ENCODE peak calls at places on chromosomes 6 and 20, in five cellular contexts. One of them, this sample, is unnamed.

GRCh38 chr6:6221829-6222535 is 98.5 kb downstream of the F13A1 start:
- DNase-seq in cardiac fibroblast: no peak
- DNase-seq in SK-N-SH: peak; percentile 17
- DNase-seq in ascending aorta: no peak
- DNase-seq in body of pancreas: no peak
- DNase-seq in this sample: peak; percentile 30

GRCh38 chr6:75266716-75267291 is 17.8 kb downstream of the TMEM30A start:
- DNase-seq in body of pancreas: no peak
- DNase-seq in SK-N-SH: peak; percentile 40
- DNase-seq in ascending aorta: no peak
- DNase-seq in cardiac fibroblast: peak; percentile 79
- DNase-seq in this sample: no peak

GRCh38 chr6:135274561-135275293 is 93.6 kb downstream of the MYB start:
- DNase-seq in body of pancreas: no peak
- DNase-seq in ascending aorta: no peak
- DNase-seq in cardiac fibroblast: no peak
- DNase-seq in SK-N-SH: no peak
- DNase-seq in this sample: no peak

GRCh38 chr6:25324076-25324762 is 45.0 kb downstream of the CARMIL1 start:
- DNase-seq in body of pancreas: no peak
- DNase-seq in SK-N-SH: no peak
- DNase-seq in ascending aorta: no peak
- DNase-seq in cardiac fibroblast: no peak
- DNase-seq in this sample: peak; percentile 9

GRCh38 chr20:2984956-2985661 is 58.3 kb upstream of the GNRH2 start:
- DNase-seq in cardiac fibroblast: peak; percentile 77
- DNase-seq in ascending aorta: no peak
- DNase-seq in SK-N-SH: no peak
- DNase-seq in body of pancreas: no peak
- DNase-seq in this sample: no peak

GRCh38 chr20:38863024-38863851 is 57.7 kb downstream of the PPP1R16B start:
- DNase-seq in SK-N-SH: no peak
- DNase-seq in body of pancreas: no peak
- DNase-seq in cardiac fibroblast: no peak
- DNase-seq in ascending aorta: no peak
- DNase-seq in this sample: no peak

GRCh38 chr6:45923831-45924391 is 91.7 kb downstream of the CLIC5 start:
- DNase-seq in cardiac fibroblast: peak; percentile 70
- DNase-seq in ascending aorta: no peak
- DNase-seq in SK-N-SH: no peak
- DNase-seq in body of pancreas: no peak
- DNase-seq in this sample: no peak

GRCh38 chr20:21393142-21393541 is 4.2 kb downstream of the NKX2-4 start:
- DNase-seq in cardiac fibroblast: no peak
- DNase-seq in SK-N-SH: no peak
- DNase-seq in body of pancreas: no peak
- DNase-seq in ascending aorta: no peak
- DNase-seq in this sample: no peak

GRCh38 chr20:25065625-25066338 is 7.8 kb upstream of the ACSS1 start:
- DNase-seq in body of pancreas: peak; percentile 64
- DNase-seq in cardiac fibroblast: peak; percentile 74
- DNase-seq in ascending aorta: peak; percentile 85
- DNase-seq in SK-N-SH: peak; percentile 63
- DNase-seq in this sample: peak; percentile 41

GRCh38 chr6:3423439-3424184 is 33.2 kb downstream of the SLC22A23 start:
- DNase-seq in body of pancreas: no peak
- DNase-seq in cardiac fibroblast: no peak
- DNase-seq in ascending aorta: no peak
- DNase-seq in SK-N-SH: no peak
- DNase-seq in this sample: no peak

GRCh38 chr6:24431045-24431451 is 28.3 kb downstream of the MRS2 start:
- DNase-seq in cardiac fibroblast: peak; percentile 73
- DNase-seq in body of pancreas: no peak
- DNase-seq in ascending aorta: no peak
- DNase-seq in SK-N-SH: peak; percentile 66
- DNase-seq in this sample: no peak

GRCh38 chr6:53618219-53618618 is 47.3 kb downstream of the KLHL31 start:
- DNase-seq in SK-N-SH: no peak
- DNase-seq in ascending aorta: no peak
- DNase-seq in body of pancreas: no peak
- DNase-seq in cardiac fibroblast: no peak
- DNase-seq in this sample: no peak

GRCh38 chr20:24933266-24933908 is 15.7 kb upstream of the CST7 start:
- DNase-seq in SK-N-SH: no peak
- DNase-seq in body of pancreas: no peak
- DNase-seq in cardiac fibroblast: no peak
- DNase-seq in ascending aorta: no peak
- DNase-seq in this sample: no peak

GRCh38 chr6:52517502-52518278 is 59.2 kb downstream of the TRAM2 start:
- DNase-seq in SK-N-SH: peak; percentile 85
- DNase-seq in ascending aorta: peak; percentile 96
- DNase-seq in body of pancreas: peak; percentile 92
- DNase-seq in cardiac fibroblast: peak; percentile 97
- DNase-seq in this sample: no peak

GRCh38 chr6:18136260-18136659 is 13.8 kb upstream of the NHLRC1 start:
- DNase-seq in body of pancreas: no peak
- DNase-seq in ascending aorta: no peak
- DNase-seq in cardiac fibroblast: no peak
- DNase-seq in SK-N-SH: no peak
- DNase-seq in this sample: no peak

GRCh38 chr6:3719462-3720308 is 31.8 kb downstream of the PXDC1 start:
- DNase-seq in body of pancreas: no peak
- DNase-seq in SK-N-SH: no peak
- DNase-seq in cardiac fibroblast: no peak
- DNase-seq in ascending aorta: no peak
- DNase-seq in this sample: no peak

GRCh38 chr20:52290602-52291001 is 99.0 kb upstream of the ZFP64 start:
- DNase-seq in body of pancreas: no peak
- DNase-seq in SK-N-SH: no peak
- DNase-seq in ascending aorta: no peak
- DNase-seq in cardiac fibroblast: no peak
- DNase-seq in this sample: no peak

GRCh38 chr20:2836035-2836434 is 4.4 kb downstream of the PCED1A start:
- DNase-seq in cardiac fibroblast: no peak
- DNase-seq in SK-N-SH: no peak
- DNase-seq in ascending aorta: no peak
- DNase-seq in body of pancreas: no peak
- DNase-seq in this sample: no peak

GRCh38 chr6:11258260-11259237 is 26.1 kb upstream of the NEDD9 start:
- DNase-seq in SK-N-SH: no peak
- DNase-seq in cardiac fibroblast: no peak
- DNase-seq in body of pancreas: no peak
- DNase-seq in ascending aorta: no peak
- DNase-seq in this sample: no peak

GRCh38 chr6:45647341-45648138 is 269.8 kb upstream of the SUPT3H start:
- DNase-seq in SK-N-SH: no peak
- DNase-seq in body of pancreas: no peak
- DNase-seq in ascending aorta: peak; percentile 45
- DNase-seq in cardiac fibroblast: peak; percentile 31
- DNase-seq in this sample: no peak

GRCh38 chr6:116059713-116060571 is 749 bp downstream of the FRK start:
- DNase-seq in SK-N-SH: no peak
- DNase-seq in cardiac fibroblast: peak; percentile 19
- DNase-seq in ascending aorta: no peak
- DNase-seq in body of pancreas: peak; percentile 53
- DNase-seq in this sample: no peak

GRCh38 chr20:38369387-38369786 is 23.1 kb downstream of the LBP start:
- DNase-seq in SK-N-SH: peak; percentile 50
- DNase-seq in cardiac fibroblast: peak; percentile 28
- DNase-seq in ascending aorta: no peak
- DNase-seq in body of pancreas: no peak
- DNase-seq in this sample: no peak

GRCh38 chr20:62952373-62953166 is at the start of gene SLC17A9:
- DNase-seq in ascending aorta: peak; percentile 87
- DNase-seq in body of pancreas: peak; percentile 66
- DNase-seq in SK-N-SH: no peak
- DNase-seq in cardiac fibroblast: peak; percentile 36
- DNase-seq in this sample: peak; percentile 50

GRCh38 chr6:109612268-109612667 is 78.7 kb downstream of the AK9 start:
- DNase-seq in SK-N-SH: no peak
- DNase-seq in cardiac fibroblast: no peak
- DNase-seq in body of pancreas: no peak
- DNase-seq in ascending aorta: no peak
- DNase-seq in this sample: no peak

GRCh38 chr6:7166410-7167293 is 58.9 kb downstream of the RREB1 start:
- DNase-seq in cardiac fibroblast: peak; percentile 59
- DNase-seq in SK-N-SH: no peak
- DNase-seq in ascending aorta: no peak
- DNase-seq in body of pancreas: no peak
- DNase-seq in this sample: no peak

GRCh38 chr20:10434467-10434831 is 427 bp upstream of the MKKS start:
- DNase-seq in SK-N-SH: peak; percentile 87
- DNase-seq in ascending aorta: peak; percentile 97
- DNase-seq in body of pancreas: peak; percentile 96
- DNase-seq in cardiac fibroblast: peak; percentile 100
- DNase-seq in this sample: peak; percentile 86

GRCh38 chr20:62056377-62056776 is 9.3 kb downstream of the TAF4 start:
- DNase-seq in SK-N-SH: no peak
- DNase-seq in ascending aorta: no peak
- DNase-seq in body of pancreas: no peak
- DNase-seq in cardiac fibroblast: no peak
- DNase-seq in this sample: no peak

GRCh38 chr6:34514593-34515472 is 41.3 kb downstream of the SPDEF start:
- DNase-seq in SK-N-SH: peak; percentile 94
- DNase-seq in ascending aorta: no peak
- DNase-seq in body of pancreas: no peak
- DNase-seq in cardiac fibroblast: peak; percentile 33
- DNase-seq in this sample: peak; percentile 83
- TF ChIP-seq CTCF in SK-N-SH: no peak
- TF ChIP-seq CTCF in ascending aorta: no peak
- TF ChIP-seq CTCF in body of pancreas: no peak
- TF ChIP-seq CTCF in cardiac fibroblast: no peak
- TF ChIP-seq CTCF in this sample: no peak

GRCh38 chr6:78517399-78517798 is 350.0 kb upstream of the IRAK1BP1 start:
- DNase-seq in cardiac fibroblast: no peak
- DNase-seq in ascending aorta: no peak
- DNase-seq in body of pancreas: no peak
- DNase-seq in SK-N-SH: no peak
- DNase-seq in this sample: no peak
- TF ChIP-seq CTCF in cardiac fibroblast: no peak
- TF ChIP-seq CTCF in ascending aorta: no peak
- TF ChIP-seq CTCF in body of pancreas: no peak
- TF ChIP-seq CTCF in SK-N-SH: no peak
- TF ChIP-seq CTCF in this sample: no peak

GRCh38 chr20:58694241-58695083 is 1.9 kb downstream of the NPEPL1 start:
- DNase-seq in cardiac fibroblast: no peak
- DNase-seq in body of pancreas: no peak
- DNase-seq in SK-N-SH: no peak
- DNase-seq in ascending aorta: no peak
- DNase-seq in this sample: no peak

GRCh38 chr20:58693226-58694006 is 816 bp downstream of the NPEPL1 start:
- DNase-seq in body of pancreas: peak; percentile 31
- DNase-seq in ascending aorta: no peak
- DNase-seq in cardiac fibroblast: no peak
- DNase-seq in SK-N-SH: no peak
- DNase-seq in this sample: no peak

GRCh38 chr20:58691405-58691772 is 1.2 kb upstream of the NPEPL1 start:
- DNase-seq in ascending aorta: no peak
- DNase-seq in body of pancreas: no peak
- DNase-seq in cardiac fibroblast: no peak
- DNase-seq in SK-N-SH: no peak
- DNase-seq in this sample: no peak

GRCh38 chr20:58691773-58692578 is 624 bp upstream of the NPEPL1 start:
- DNase-seq in SK-N-SH: no peak
- DNase-seq in body of pancreas: peak; percentile 35
- DNase-seq in cardiac fibroblast: peak; percentile 63
- DNase-seq in ascending aorta: peak; percentile 84
- DNase-seq in this sample: no peak

GRCh38 chr20:58692579-58693225 is at the start of gene NPEPL1:
- DNase-seq in ascending aorta: peak; percentile 78
- DNase-seq in SK-N-SH: no peak
- DNase-seq in body of pancreas: peak; percentile 69
- DNase-seq in cardiac fibroblast: peak; percentile 67
- DNase-seq in this sample: peak; percentile 68
- TF ChIP-seq CTCF in ascending aorta: peak; percentile 54
- TF ChIP-seq CTCF in SK-N-SH: no peak
- TF ChIP-seq CTCF in body of pancreas: no peak
- TF ChIP-seq CTCF in cardiac fibroblast: no peak
- TF ChIP-seq CTCF in this sample: no peak

DNA sequence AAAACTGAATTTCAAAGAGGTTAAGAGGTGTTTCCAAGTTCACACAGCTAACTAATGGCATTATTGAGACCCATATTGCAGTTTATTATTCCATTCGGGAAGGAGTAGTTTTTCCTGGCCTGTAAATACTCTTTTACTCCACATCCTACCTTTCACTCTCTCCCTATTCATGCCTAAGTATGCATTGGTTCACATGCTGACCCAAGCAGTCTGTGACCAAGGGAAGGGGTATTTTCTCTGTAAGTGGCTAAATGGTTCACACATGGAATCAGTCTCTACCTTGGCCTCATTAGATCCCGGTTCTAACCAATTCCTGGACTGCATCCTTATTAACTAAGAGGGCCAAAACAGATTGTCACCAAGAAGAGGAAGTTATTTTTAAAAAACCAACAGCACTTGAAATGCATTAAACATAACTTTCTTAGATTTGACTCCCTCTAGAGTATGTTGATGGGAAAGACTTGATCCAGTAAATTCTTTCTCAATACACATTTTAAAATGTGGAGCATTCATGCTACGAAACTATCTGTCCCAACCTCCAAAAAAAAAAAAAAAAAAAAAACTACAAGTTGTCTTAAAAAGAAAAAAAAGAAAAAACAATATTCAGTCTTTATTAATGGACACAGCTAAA is 17.8 kb upstream of the RSPO3 start:
- DNase-seq in cardiac fibroblast: peak; percentile 54
- DNase-seq in ascending aorta: no peak
- DNase-seq in SK-N-SH: no peak
- DNase-seq in body of pancreas: no peak
- DNase-seq in this sample: no peak
- TF ChIP-seq CTCF in cardiac fibroblast: peak; percentile 47
- TF ChIP-seq CTCF in ascending aorta: no peak
- TF ChIP-seq CTCF in SK-N-SH: peak; percentile 52
- TF ChIP-seq CTCF in body of pancreas: no peak
- TF ChIP-seq CTCF in this sample: peak; percentile 19